ENCODE peak calls at places on chromosomes 5 and 9, in six cellular contexts. One of them, this sample, is unnamed.
A peak's percentile ranks its signal among the peaks of the same experiment; 100 is the strongest.

GRCh38 chr9:21965401-21965951 is 28.7 kb downstream of the CDKN2A start:
- DNase-seq in H9: peak; percentile 75
- DNase-seq in sigmoid colon: peak; percentile 70
- DNase-seq in H1: no peak
- DNase-seq in aorta: peak; percentile 74
- DNase-seq in endothelial cell of umbilical vein: peak; percentile 68
- DNase-seq in this sample: peak; percentile 87

GRCh38 chr9:8419871-8420270 is 620.3 kb upstream of the DMAC1 start:
- DNase-seq in H1: no peak
- DNase-seq in endothelial cell of umbilical vein: no peak
- DNase-seq in sigmoid colon: no peak
- DNase-seq in aorta: no peak
- DNase-seq in H9: no peak
- DNase-seq in this sample: no peak

GRCh38 chr5:77843570-77844407 is 67.7 kb upstream of the TBCA start:
- DNase-seq in aorta: no peak
- DNase-seq in H9: peak; percentile 59
- DNase-seq in endothelial cell of umbilical vein: no peak
- DNase-seq in H1: no peak
- DNase-seq in sigmoid colon: no peak
- DNase-seq in this sample: no peak

GRCh38 chr9:88258587-88258986 is 120.3 kb upstream of the SPATA31C2 start:
- DNase-seq in sigmoid colon: peak; percentile 78
- DNase-seq in H1: no peak
- DNase-seq in H9: no peak
- DNase-seq in aorta: peak; percentile 88
- DNase-seq in endothelial cell of umbilical vein: peak; percentile 52
- DNase-seq in this sample: no peak

GRCh38 chr5:123209163-123210013 is 120.3 kb downstream of the PRDM6 start:
- DNase-seq in endothelial cell of umbilical vein: peak; percentile 59
- DNase-seq in H9: no peak
- DNase-seq in sigmoid colon: no peak
- DNase-seq in aorta: no peak
- DNase-seq in H1: no peak
- DNase-seq in this sample: no peak

GRCh38 chr9:125143377-125144090 is at the start of gene SCAI:
- DNase-seq in aorta: peak; percentile 99
- DNase-seq in sigmoid colon: peak; percentile 100
- DNase-seq in H1: peak; percentile 100
- DNase-seq in H9: peak; percentile 100
- DNase-seq in endothelial cell of umbilical vein: peak; percentile 99
- DNase-seq in this sample: peak; percentile 99

GRCh38 chr9:4339357-4339756 is 39.5 kb upstream of the GLIS3 start:
- DNase-seq in H1: peak; percentile 38
- DNase-seq in aorta: peak; percentile 94
- DNase-seq in H9: peak; percentile 72
- DNase-seq in endothelial cell of umbilical vein: peak; percentile 86
- DNase-seq in sigmoid colon: peak; percentile 87
- DNase-seq in this sample: peak; percentile 88

GRCh38 chr9:126419475-126419874 is 92.8 kb downstream of the MVB12B start:
- DNase-seq in H1: no peak
- DNase-seq in endothelial cell of umbilical vein: no peak
- DNase-seq in sigmoid colon: no peak
- DNase-seq in aorta: no peak
- DNase-seq in H9: no peak
- DNase-seq in this sample: no peak

GRCh38 chr5:79876510-79876909 is 114.6 kb downstream of the MTX3 start:
- DNase-seq in aorta: no peak
- DNase-seq in H9: no peak
- DNase-seq in H1: no peak
- DNase-seq in endothelial cell of umbilical vein: no peak
- DNase-seq in sigmoid colon: no peak
- DNase-seq in this sample: no peak

GRCh38 chr5:137099651-137100050 is 399.5 kb downstream of the SPOCK1 start:
- DNase-seq in H9: no peak
- DNase-seq in aorta: no peak
- DNase-seq in endothelial cell of umbilical vein: no peak
- DNase-seq in H1: no peak
- DNase-seq in sigmoid colon: no peak
- DNase-seq in this sample: no peak

GRCh38 chr9:137427454-137428310 is 4.5 kb downstream of the NOXA1 start:
- DNase-seq in H1: no peak
- DNase-seq in H9: no peak
- DNase-seq in sigmoid colon: no peak
- DNase-seq in aorta: peak; percentile 71
- DNase-seq in endothelial cell of umbilical vein: no peak
- DNase-seq in this sample: peak; percentile 68

GRCh38 chr9:135876936-135877335 is 30.4 kb downstream of the CAMSAP1 start:
- DNase-seq in endothelial cell of umbilical vein: no peak
- DNase-seq in H9: no peak
- DNase-seq in sigmoid colon: no peak
- DNase-seq in H1: no peak
- DNase-seq in aorta: no peak
- DNase-seq in this sample: no peak

GRCh38 chr5:102974177-102974576 is 145.8 kb downstream of the GIN1 start:
- DNase-seq in sigmoid colon: no peak
- DNase-seq in H9: no peak
- DNase-seq in aorta: no peak
- DNase-seq in endothelial cell of umbilical vein: no peak
- DNase-seq in H1: no peak
- DNase-seq in this sample: no peak

GRCh38 chr5:109281136-109281690 is 128.6 kb downstream of the PJA2 start:
- DNase-seq in aorta: no peak
- DNase-seq in sigmoid colon: no peak
- DNase-seq in endothelial cell of umbilical vein: no peak
- DNase-seq in H1: no peak
- DNase-seq in H9: no peak
- DNase-seq in this sample: no peak

GRCh38 chr5:83470920-83471404 is 582 bp upstream of the VCAN start:
- DNase-seq in aorta: no peak
- DNase-seq in H1: no peak
- DNase-seq in sigmoid colon: no peak
- DNase-seq in endothelial cell of umbilical vein: no peak
- DNase-seq in H9: no peak
- DNase-seq in this sample: no peak

GRCh38 chr5:33311893-33312292 is 128.9 kb upstream of the TARS1 start:
- DNase-seq in aorta: no peak
- DNase-seq in H1: no peak
- DNase-seq in endothelial cell of umbilical vein: peak; percentile 6
- DNase-seq in H9: no peak
- DNase-seq in sigmoid colon: no peak
- DNase-seq in this sample: no peak

GRCh38 chr5:16700081-16700480 is 83.3 kb upstream of the RETREG1 start:
- DNase-seq in aorta: no peak
- DNase-seq in endothelial cell of umbilical vein: peak; percentile 74
- DNase-seq in sigmoid colon: no peak
- DNase-seq in H1: no peak
- DNase-seq in H9: no peak
- DNase-seq in this sample: no peak

GRCh38 chr5:62473209-62473608 is 60.6 kb downstream of the IPO11 start:
- DNase-seq in endothelial cell of umbilical vein: peak; percentile 28
- DNase-seq in aorta: no peak
- DNase-seq in H9: no peak
- DNase-seq in sigmoid colon: no peak
- DNase-seq in H1: no peak
- DNase-seq in this sample: no peak

GRCh38 chr5:81853005-81853357 is 102.1 kb upstream of the SSBP2 start:
- DNase-seq in sigmoid colon: no peak
- DNase-seq in aorta: no peak
- DNase-seq in H9: no peak
- DNase-seq in H1: no peak
- DNase-seq in endothelial cell of umbilical vein: no peak
- DNase-seq in this sample: no peak

GRCh38 chr5:174794941-174795672 is 70.7 kb downstream of the MSX2 start:
- DNase-seq in H1: peak; percentile 10
- DNase-seq in endothelial cell of umbilical vein: no peak
- DNase-seq in aorta: no peak
- DNase-seq in H9: peak; percentile 41
- DNase-seq in sigmoid colon: no peak
- DNase-seq in this sample: no peak

GRCh38 chr5:14628346-14628745 is 36.2 kb upstream of the OTULIN start:
- DNase-seq in aorta: peak; percentile 79
- DNase-seq in endothelial cell of umbilical vein: peak; percentile 48
- DNase-seq in H1: no peak
- DNase-seq in sigmoid colon: no peak
- DNase-seq in H9: peak; percentile 41
- DNase-seq in this sample: no peak

GRCh38 chr5:149448831-149449714 is 70.0 kb upstream of the IL17B start:
- DNase-seq in endothelial cell of umbilical vein: peak; percentile 56
- DNase-seq in sigmoid colon: no peak
- DNase-seq in H1: no peak
- DNase-seq in H9: no peak
- DNase-seq in aorta: no peak
- DNase-seq in this sample: no peak
- H3K27ac ChIP-seq in endothelial cell of umbilical vein: peak overlapping the region; percentile 90
- H3K27ac ChIP-seq in sigmoid colon: peak overlapping the region; percentile 86
- H3K27ac ChIP-seq in H1: no peak overlapping the region
- H3K27ac ChIP-seq in H9: no peak overlapping the region
- H3K27ac ChIP-seq in aorta: peak overlapping the region; percentile 88
- H3K27ac ChIP-seq in this sample: peak overlapping the region; percentile 84

GRCh38 chr9:19516348-19516747 is 107.5 kb downstream of the ACER2 start:
- DNase-seq in H9: no peak
- DNase-seq in H1: no peak
- DNase-seq in sigmoid colon: no peak
- DNase-seq in aorta: no peak
- DNase-seq in endothelial cell of umbilical vein: no peak
- DNase-seq in this sample: no peak
- H3K27ac ChIP-seq in H9: no peak overlapping the region
- H3K27ac ChIP-seq in H1: no peak overlapping the region
- H3K27ac ChIP-seq in sigmoid colon: no peak overlapping the region
- H3K27ac ChIP-seq in aorta: no peak overlapping the region
- H3K27ac ChIP-seq in endothelial cell of umbilical vein: no peak overlapping the region
- H3K27ac ChIP-seq in this sample: no peak overlapping the region

GRCh38 chr5:56508249-56508648 is 275.1 kb upstream of the ANKRD55 start:
- DNase-seq in sigmoid colon: no peak
- DNase-seq in H9: no peak
- DNase-seq in aorta: no peak
- DNase-seq in endothelial cell of umbilical vein: no peak
- DNase-seq in H1: no peak
- DNase-seq in this sample: no peak
- H3K27ac ChIP-seq in sigmoid colon: no peak overlapping the region
- H3K27ac ChIP-seq in H9: no peak overlapping the region
- H3K27ac ChIP-seq in aorta: no peak overlapping the region
- H3K27ac ChIP-seq in endothelial cell of umbilical vein: no peak overlapping the region
- H3K27ac ChIP-seq in H1: no peak overlapping the region
- H3K27ac ChIP-seq in this sample: no peak overlapping the region

DNA sequence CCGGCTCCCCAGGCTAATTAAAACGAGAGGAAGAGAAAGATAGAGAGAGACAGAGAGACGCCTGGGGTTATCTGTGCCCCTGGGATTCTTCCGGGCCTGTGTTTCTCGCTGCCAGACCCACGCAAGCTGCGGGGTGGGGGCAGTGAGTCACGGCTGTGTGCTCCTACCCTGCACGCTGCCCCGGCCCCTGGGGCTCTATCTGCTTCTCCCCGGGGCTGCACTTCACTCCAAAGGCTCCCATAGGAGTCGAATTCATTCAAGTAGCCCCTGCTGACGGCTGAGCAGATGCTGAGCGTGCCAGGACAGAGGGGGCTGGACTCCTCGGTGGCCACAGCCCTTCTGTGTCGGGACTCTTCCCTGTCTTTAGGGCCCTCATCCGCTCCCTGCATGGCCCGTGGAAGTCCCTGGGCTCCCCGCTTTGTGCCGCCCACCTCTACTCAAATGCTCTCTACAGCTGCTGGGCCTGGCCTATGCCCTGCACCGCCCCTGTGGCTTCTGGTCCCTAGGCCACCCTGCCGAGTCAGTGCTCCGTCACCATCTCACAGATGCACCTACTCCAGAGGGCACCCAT is 22.8 kb downstream of the SARDH start:
- DNase-seq in aorta: peak; percentile 75
- DNase-seq in H1: no peak
- DNase-seq in H9: peak; percentile 21
- DNase-seq in sigmoid colon: peak; percentile 58
- DNase-seq in endothelial cell of umbilical vein: no peak
- DNase-seq in this sample: peak; percentile 62
- H3K27ac ChIP-seq in aorta: no peak overlapping the region
- H3K27ac ChIP-seq in H1: no peak overlapping the region
- H3K27ac ChIP-seq in H9: no peak overlapping the region
- H3K27ac ChIP-seq in sigmoid colon: no peak overlapping the region
- H3K27ac ChIP-seq in endothelial cell of umbilical vein: no peak overlapping the region
- H3K27ac ChIP-seq in this sample: no peak overlapping the region

GRCh38 chr9:123314617-123315016 is 41.4 kb upstream of the CRB2 start:
- DNase-seq in sigmoid colon: no peak
- DNase-seq in H1: no peak
- DNase-seq in aorta: no peak
- DNase-seq in endothelial cell of umbilical vein: no peak
- DNase-seq in H9: no peak
- DNase-seq in this sample: peak; percentile 27

GRCh38 chr9:123311250-123311753 is 42.9 kb upstream of the STRBP start:
- DNase-seq in H9: no peak
- DNase-seq in H1: no peak
- DNase-seq in endothelial cell of umbilical vein: no peak
- DNase-seq in aorta: no peak
- DNase-seq in sigmoid colon: peak; percentile 34
- DNase-seq in this sample: no peak

GRCh38 chr9:123312306-123312877 is 43.6 kb upstream of the CRB2 start:
- DNase-seq in H1: no peak
- DNase-seq in endothelial cell of umbilical vein: no peak
- DNase-seq in sigmoid colon: peak; percentile 45
- DNase-seq in aorta: no peak
- DNase-seq in H9: peak; percentile 56
- DNase-seq in this sample: no peak

GRCh38 chr9:123309611-123310010 is 41.2 kb upstream of the STRBP start:
- DNase-seq in sigmoid colon: peak; percentile 13
- DNase-seq in H9: no peak
- DNase-seq in aorta: no peak
- DNase-seq in endothelial cell of umbilical vein: no peak
- DNase-seq in H1: no peak
- DNase-seq in this sample: no peak

GRCh38 chr9:123310551-123311249 is 42.3 kb upstream of the STRBP start:
- DNase-seq in H1: no peak
- DNase-seq in aorta: no peak
- DNase-seq in H9: no peak
- DNase-seq in sigmoid colon: peak; percentile 10
- DNase-seq in endothelial cell of umbilical vein: no peak
- DNase-seq in this sample: no peak
- H3K27ac ChIP-seq in H1: no peak overlapping the region
- H3K27ac ChIP-seq in aorta: no peak overlapping the region
- H3K27ac ChIP-seq in H9: no peak overlapping the region
- H3K27ac ChIP-seq in sigmoid colon: no peak overlapping the region
- H3K27ac ChIP-seq in endothelial cell of umbilical vein: no peak overlapping the region
- H3K27ac ChIP-seq in this sample: no peak overlapping the region

This sample was measured in spleen.